ENCODE peak calls at places on chromosomes 6 and 20, in four cellular contexts. K is spleen, Z is fibroblast of the aortic adventitia, M is MM.1S. H is an unnamed sample.

GRCh38 chr20:46767127-46767761 is 57.8 kb downstream of the SLC2A10 start:
- DNase-seq in K (no peak), Z (peak), M (peak), H (no peak)

GRCh38 chr6:90288404-90288803 is 8.2 kb downstream of the BACH2 start:
- DNase-seq in K (no peak), Z (no peak), M (no peak), H (peak)

GRCh38 chr6:72466471-72466870 is 155.4 kb upstream of the KCNQ5 start:
- DNase-seq in K (no peak), Z (no peak), M (no peak), H (no peak)

GRCh38 chr20:14232650-14233049 is 104.8 kb downstream of the FLRT3 start:
- DNase-seq in K (no peak), Z (peak), M (peak), H (no peak)

GRCh38 chr6:9766240-9766915 is 648.5 kb downstream of the TFAP2A start:
- DNase-seq in K (no peak), Z (peak), M (no peak), H (peak)

GRCh38 chr6:168132531-168133184 is 53.6 kb upstream of the FRMD1 start:
- DNase-seq in K (no peak), Z (peak), M (no peak), H (peak)

GRCh38 chr6:29500594-29500993 is 12.8 kb upstream of the MAS1L start:
- DNase-seq in K (no peak), Z (no peak), M (no peak), H (no peak)

GRCh38 chr6:17869753-17870050 is 117.7 kb downstream of the KIF13A start:
- DNase-seq in K (no peak), Z (no peak), M (no peak), H (no peak)

GRCh38 chr6:118705799-118706481 is 54.5 kb upstream of the CEP85L start:
- DNase-seq in K (no peak), Z (peak), M (peak), H (peak)

GRCh38 chr6:111052171-111052570 is 35.1 kb upstream of the SLC16A10 start:
- DNase-seq in K (no peak), Z (no peak), M (no peak), H (no peak)

GRCh38 chr20:21251278-21251677 is 51.9 kb upstream of the XRN2 start:
- DNase-seq in K (no peak), Z (peak), M (no peak), H (no peak)

GRCh38 chr6:94052754-94053153 is 633.4 kb upstream of the EPHA7 start:
- DNase-seq in K (no peak), Z (peak), M (peak), H (no peak)

GRCh38 chr6:96520039-96520850 is 1.4 kb upstream of the UFL1 start:
- DNase-seq in K (no peak), Z (peak), M (no peak), H (peak)

DNA sequence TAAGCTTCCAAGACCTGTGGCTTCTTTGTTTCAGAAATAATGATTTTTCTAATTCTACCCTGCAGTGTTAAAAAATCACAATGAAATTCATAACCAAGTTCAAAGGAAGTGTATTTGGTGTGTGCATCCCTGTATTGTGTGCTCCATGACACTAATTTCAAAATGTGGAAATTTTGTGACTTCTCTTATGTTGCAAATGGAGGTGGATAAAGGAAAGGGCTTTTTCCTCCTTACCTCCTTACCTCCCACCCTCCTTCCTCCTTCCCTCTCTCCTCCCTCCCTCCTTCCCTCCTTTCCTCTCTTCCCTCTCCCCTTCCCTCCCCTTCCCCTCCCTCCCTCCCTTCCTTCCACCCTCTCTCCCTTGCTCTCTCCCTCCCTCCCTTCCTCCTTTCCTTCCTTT is 10.5 kb downstream of the CDH4 start:
- DNase-seq in K (no peak), Z (no peak), M (no peak), H (no peak)
- H3K4me3 ChIP-seq in K (no peak), Z (no peak), M (no peak), H (no peak)

DNA sequence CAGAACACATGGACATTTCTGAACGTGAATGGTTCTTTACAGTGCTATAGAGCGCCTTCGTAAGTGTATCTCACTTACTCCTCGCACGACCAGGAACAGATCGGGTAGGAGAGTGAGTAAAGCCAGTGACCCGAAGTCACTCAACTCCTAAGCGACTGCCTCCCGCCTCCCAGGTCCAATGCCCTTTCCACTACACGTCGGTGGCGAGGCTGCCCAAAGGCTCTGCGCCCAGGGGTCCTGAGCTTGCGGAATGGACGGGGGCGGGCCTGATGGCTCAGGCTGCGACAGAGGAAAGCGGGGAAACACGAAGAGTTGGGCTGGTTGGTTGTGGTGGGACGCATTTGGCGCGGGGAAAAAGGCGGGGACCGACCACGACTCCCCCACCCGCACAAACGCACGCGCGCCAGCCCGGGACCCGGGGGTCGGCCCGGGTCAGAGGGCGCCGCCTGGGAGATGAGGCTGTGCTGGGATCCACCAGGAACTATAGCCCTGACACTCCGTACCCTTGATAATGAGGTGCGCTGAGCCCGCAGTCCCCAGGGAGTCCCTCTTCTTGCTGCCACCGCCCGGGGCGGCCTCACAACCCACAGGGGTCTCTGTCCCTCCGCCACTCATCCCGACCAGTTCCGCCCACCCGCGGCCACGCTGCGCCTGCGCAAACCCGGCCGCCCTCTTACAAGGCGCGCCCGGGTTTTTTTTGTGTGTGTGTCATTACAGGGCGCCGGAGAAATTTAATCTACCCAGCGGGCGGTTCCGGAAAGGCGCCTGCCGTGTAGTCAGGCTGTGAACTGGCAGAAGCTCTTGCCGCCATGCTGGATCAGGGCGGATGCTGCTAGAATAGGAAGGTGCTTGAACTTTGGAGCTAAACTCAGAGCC is at the start of gene BLOC1S5:
- DNase-seq in K (peak), Z (peak), M (peak), H (peak)
- TF ChIP-seq CTCF in K (no peak), Z (no peak), M (no peak), H (no peak)

GRCh38 chr6:63676412-63677114 is 41.0 kb downstream of the PHF3 start:
- DNase-seq in K (no peak), Z (no peak), M (no peak), H (no peak)

GRCh38 chr6:63674635-63675034 is 39.0 kb downstream of the PHF3 start:
- DNase-seq in K (no peak), Z (no peak), M (no peak), H (no peak)

GRCh38 chr6:63673692-63674091 is 38.1 kb downstream of the PHF3 start:
- DNase-seq in K (no peak), Z (no peak), M (no peak), H (no peak)

GRCh38 chr6:63677282-63677681 is 41.7 kb downstream of the PHF3 start:
- DNase-seq in K (no peak), Z (no peak), M (no peak), H (peak)

DNA sequence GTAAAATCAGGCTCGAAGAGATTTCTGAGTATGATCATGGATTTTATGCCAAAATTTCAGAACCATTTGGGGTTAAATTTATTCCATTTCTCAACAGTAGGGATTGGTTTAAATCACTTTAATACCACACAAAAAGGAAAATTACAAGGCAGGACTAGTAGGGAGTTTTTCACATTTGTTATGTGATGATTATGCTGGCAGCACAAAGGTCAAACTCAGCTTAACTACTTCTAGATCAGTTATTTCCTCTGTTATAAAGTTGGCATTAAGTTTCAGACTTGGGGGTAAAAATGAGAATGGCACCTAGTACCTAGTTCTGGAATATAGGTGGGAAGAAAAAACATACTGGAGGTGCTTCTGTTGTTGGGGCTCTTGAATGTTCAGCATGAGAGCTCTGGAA is 39.5 kb downstream of the PHF3 start:
- DNase-seq in K (no peak), Z (no peak), M (no peak), H (no peak)
- H3K4me3 ChIP-seq in K (no peak), Z (no peak), M (no peak), H (no peak)

DNA sequence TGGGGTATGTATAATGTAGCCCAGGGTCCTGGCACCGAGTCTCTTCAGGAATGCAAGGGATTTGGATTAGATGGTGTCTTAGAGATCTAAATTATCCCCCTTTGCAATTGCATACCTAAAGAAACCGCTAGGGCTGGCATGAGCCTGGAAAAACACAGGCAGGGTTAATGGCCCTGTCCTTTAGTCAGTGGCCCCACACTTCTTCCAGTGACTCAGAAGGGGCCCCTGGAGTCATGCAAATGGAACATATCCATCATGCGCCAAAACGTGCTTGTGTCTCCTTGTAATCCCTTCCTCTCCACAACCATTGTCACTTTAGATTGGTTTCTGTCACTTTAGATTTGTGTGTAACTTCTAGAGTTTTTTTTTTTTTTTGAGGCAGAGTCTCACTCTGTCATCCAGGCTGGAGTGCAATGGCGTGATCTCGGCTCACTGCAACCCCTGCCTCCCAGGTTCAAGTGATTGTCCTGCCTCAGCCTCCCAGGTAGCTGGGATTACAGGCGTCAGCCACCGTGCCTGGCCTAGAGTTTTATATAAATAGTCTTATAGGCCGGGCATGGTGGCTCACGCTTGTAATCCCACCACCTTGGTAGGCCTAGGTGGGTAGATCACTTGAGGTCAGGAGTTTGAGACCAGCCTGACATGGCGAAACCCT is 8.7 kb upstream of the MYBL2 start:
- DNase-seq in K (peak), Z (no peak), M (no peak), H (no peak)
- TF ChIP-seq CTCF in K (no peak), Z (no peak), M (no peak), H (no peak)

GRCh38 chr20:62780204-62780603 is 16.1 kb upstream of the MRGBP start:
- DNase-seq in K (no peak), Z (no peak), M (no peak), H (no peak)
- H3K4me3 ChIP-seq in K (no peak), Z (no peak), M (no peak), H (no peak)

DNA sequence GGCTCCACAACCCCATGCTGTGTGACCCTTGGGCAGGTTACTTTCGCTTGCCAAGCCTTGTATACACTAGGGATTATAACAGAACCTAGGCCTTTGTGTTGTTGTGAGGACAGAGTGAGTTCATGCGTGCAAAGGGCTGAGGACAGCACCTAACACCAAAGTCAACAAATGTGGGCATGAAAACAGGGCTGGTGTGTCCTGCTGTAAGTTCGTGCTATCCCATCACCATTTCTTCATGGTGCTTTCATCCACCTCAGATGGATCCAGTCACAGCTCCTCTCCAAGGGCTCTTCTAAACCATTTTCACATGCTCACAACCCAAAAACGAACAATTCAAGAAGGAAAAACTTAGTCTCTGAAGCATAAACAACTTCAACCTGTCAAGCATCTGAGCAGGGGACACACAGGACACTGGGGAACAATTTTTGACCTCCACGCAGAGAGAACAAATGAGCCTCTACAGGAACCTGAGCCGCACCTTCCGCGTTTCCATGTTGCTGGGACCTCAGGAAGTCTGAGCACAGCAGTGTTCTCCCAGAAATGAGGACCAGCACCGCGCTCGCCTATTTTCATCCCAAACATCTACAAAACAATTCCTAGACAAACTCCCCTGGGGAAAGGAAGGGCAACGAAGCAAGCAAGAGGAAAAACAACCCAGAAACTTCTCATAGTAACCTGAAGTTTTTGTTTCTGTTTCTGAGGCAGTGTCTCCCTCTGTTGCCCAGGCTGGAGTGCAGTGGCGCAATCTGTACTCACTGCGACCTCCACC is 3.1 kb downstream of the LRP11 start:
- DNase-seq in K (no peak), Z (no peak), M (no peak), H (no peak)
- TF ChIP-seq CTCF in K (no peak), Z (no peak), M (no peak), H (no peak)

DNA sequence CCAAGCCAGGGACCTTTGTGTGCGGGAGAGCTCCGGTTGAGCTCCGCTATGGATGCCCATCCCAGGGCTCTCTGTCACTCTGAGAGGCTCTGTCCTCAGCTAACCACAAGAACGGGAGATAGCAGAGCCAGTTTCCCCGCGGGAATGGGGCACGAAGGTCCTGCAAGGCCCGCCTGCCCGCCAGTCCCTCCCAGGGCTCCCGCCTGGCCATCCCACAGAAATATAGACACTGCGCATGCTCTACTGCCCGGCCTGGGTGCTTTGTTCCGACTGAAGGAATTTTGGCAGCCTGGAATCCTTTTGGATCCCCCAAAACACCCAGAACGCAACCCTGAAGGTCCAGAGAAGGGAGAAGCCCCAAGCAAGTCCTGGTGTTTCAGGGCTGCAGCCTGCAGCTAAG is 8.6 kb upstream of the DEFB110 start:
- DNase-seq in K (peak), Z (no peak), M (no peak), H (no peak)
- H3K4me3 ChIP-seq in K (no peak), Z (no peak), M (no peak), H (no peak)

DNA sequence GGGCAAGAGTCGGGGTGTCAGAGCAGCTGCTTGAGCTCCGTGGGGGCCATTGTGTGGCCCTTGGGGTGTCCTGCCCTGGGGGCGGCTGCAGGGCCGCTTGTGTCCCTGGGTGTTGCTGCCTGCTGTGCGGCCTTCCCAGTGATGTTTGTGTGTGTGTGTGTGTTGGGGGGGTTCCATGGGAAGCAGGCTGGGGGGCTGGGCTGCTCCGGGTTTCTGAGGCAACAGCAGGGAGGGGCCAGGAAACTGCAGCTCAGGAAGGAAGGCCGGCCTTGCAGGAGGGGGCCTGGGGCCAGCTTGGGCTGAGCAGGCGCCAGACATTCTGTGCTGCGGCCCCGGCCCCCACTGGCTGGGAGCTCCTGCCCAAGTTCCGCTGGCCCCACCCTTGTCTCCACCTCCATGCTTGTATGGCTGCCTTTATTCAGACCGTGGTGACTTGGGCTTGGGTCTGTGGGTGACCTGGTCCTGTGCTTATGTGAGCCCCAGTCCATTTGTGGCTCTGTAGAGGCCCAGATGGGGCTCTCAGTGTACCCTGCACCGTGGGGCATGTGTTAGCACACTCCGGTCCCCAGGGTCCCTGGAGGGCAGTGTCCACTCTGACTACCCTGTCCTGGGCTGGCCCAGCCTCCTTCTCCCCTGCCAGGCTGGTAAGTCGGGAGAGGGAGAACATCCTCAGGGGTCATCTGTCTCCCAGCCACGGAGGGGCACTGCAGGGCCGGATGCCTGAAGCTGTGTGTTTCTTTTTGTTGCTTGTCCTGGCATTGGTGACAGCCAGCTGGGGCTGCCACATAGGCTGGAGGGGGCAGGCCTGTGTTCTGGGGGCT is 4.6 kb upstream of the SOX18 start:
- DNase-seq in K (peak), Z (peak), M (no peak), H (no peak)
- TF ChIP-seq CTCF in K (no peak), Z (peak), M (peak), H (peak)